ENCODE peak calls at places on chromosomes 1 and 21, in seven cellular contexts. J, B, E, V, L, F and D are unnamed samples.

GRCh38 chr1:106962591-106962990 is 93.9 kb upstream of the PRMT6 start:
- DNase-seq in J (no peak), B (no peak), E (no peak), V (peak), L (no peak), F (no peak), D (no peak)

GRCh38 chr1:237146247-237146646 is 104.3 kb downstream of the RYR2 start:
- DNase-seq in J (peak), B (no peak), E (no peak), V (no peak), L (no peak), F (no peak), D (peak)

GRCh38 chr1:79660127-79660526 is 653.6 kb upstream of the ADGRL4 start:
- DNase-seq in J (no peak), B (no peak), E (no peak), V (no peak), L (no peak), F (no peak), D (no peak)

GRCh38 chr1:67135354-67135753 is 584 bp upstream of the C1orf141 start:
- DNase-seq in J (no peak), B (no peak), E (peak), V (peak), L (no peak), F (no peak), D (peak)

GRCh38 chr1:14017531-14017961 is 317.6 kb downstream of the PRDM2 start:
- DNase-seq in J (no peak), B (peak), E (no peak), V (no peak), L (no peak), F (no peak), D (no peak)

GRCh38 chr1:223332997-223333396 is 31.0 kb downstream of the SUSD4 start:
- DNase-seq in J (no peak), B (no peak), E (no peak), V (no peak), L (no peak), F (no peak), D (no peak)

GRCh38 chr1:61053712-61054608 is 28.4 kb upstream of the NFIA start:
- DNase-seq in J (peak), B (peak), E (no peak), V (peak), L (no peak), F (peak), D (no peak)

GRCh38 chr21:14119038-14119437 is 91.7 kb downstream of the LIPI start:
- DNase-seq in J (no peak), B (no peak), E (no peak), V (peak), L (no peak), F (no peak), D (no peak)

GRCh38 chr1:29643281-29643680 is 407.0 kb downstream of the PTPRU start:
- DNase-seq in J (no peak), B (no peak), E (no peak), V (no peak), L (peak), F (no peak), D (no peak)

GRCh38 chr1:216765346-216766300 is 42.4 kb upstream of the ESRRG start:
- DNase-seq in J (no peak), B (no peak), E (no peak), V (no peak), L (no peak), F (no peak), D (no peak)

GRCh38 chr1:19033516-19033840 is 77.0 kb upstream of the IFFO2 start:
- DNase-seq in J (no peak), B (no peak), E (no peak), V (no peak), L (no peak), F (peak), D (no peak)

GRCh38 chr1:69921501-69921900 is 283.9 kb downstream of the LRRC40 start:
- DNase-seq in J (no peak), B (no peak), E (no peak), V (no peak), L (no peak), F (no peak), D (no peak)

GRCh38 chr1:8031176-8031785 is 5.2 kb upstream of the ERRFI1 start:
- DNase-seq in J (no peak), B (no peak), E (no peak), V (peak), L (no peak), F (no peak), D (peak)

GRCh38 chr1:192766009-192766625 is 42.7 kb upstream of the RGS2 start:
- DNase-seq in J (no peak), B (no peak), E (peak), V (no peak), L (no peak), F (no peak), D (peak)

GRCh38 chr1:45535988-45536766 is 14.4 kb upstream of the AKR1A1 start:
- DNase-seq in J (no peak), B (no peak), E (no peak), V (no peak), L (no peak), F (no peak), D (no peak)

GRCh38 chr1:68175621-68176398 is 56.5 kb downstream of the WLS start:
- DNase-seq in J (no peak), B (peak), E (no peak), V (no peak), L (no peak), F (no peak), D (no peak)

GRCh38 chr1:90768098-90768497 is 51.0 kb upstream of the BARHL2 start:
- DNase-seq in J (no peak), B (no peak), E (no peak), V (no peak), L (no peak), F (no peak), D (no peak)

GRCh38 chr1:9267827-9268581 is 24.7 kb upstream of the SPSB1 start:
- DNase-seq in J (no peak), B (no peak), E (no peak), V (no peak), L (no peak), F (no peak), D (no peak)

GRCh38 chr21:16422702-16423101 is 692.9 kb downstream of the USP25 start:
- DNase-seq in J (no peak), B (no peak), E (no peak), V (no peak), L (no peak), F (no peak), D (no peak)

GRCh38 chr1:182752077-182752826 is 37.3 kb upstream of the NPL start:
- DNase-seq in J (peak), B (no peak), E (no peak), V (no peak), L (no peak), F (no peak), D (no peak)

GRCh38 chr1:162498442-162498785 is 796 bp downstream of the UHMK1 start:
- DNase-seq in J (no peak), B (no peak), E (no peak), V (peak), L (no peak), F (no peak), D (peak)

GRCh38 chr1:39995973-39996393 is 41.0 kb downstream of the MFSD2A start:
- DNase-seq in J (no peak), B (no peak), E (no peak), V (no peak), L (peak), F (no peak), D (no peak)

GRCh38 chr1:182248721-182249120 is 142.9 kb downstream of the GLUL start:
- DNase-seq in J (no peak), B (no peak), E (no peak), V (no peak), L (no peak), F (no peak), D (no peak)

GRCh38 chr1:226351709-226352108 is 42.7 kb upstream of the LIN9 start:
- DNase-seq in J (no peak), B (no peak), E (no peak), V (peak), L (no peak), F (no peak), D (no peak)

GRCh38 chr1:43311521-43311920 is 10.7 kb downstream of the TIE1 start:
- DNase-seq in J (no peak), B (no peak), E (no peak), V (no peak), L (no peak), F (peak), D (no peak)

GRCh38 chr1:43306688-43307457 is 6.1 kb downstream of the TIE1 start:
- DNase-seq in J (no peak), B (no peak), E (no peak), V (no peak), L (no peak), F (peak), D (no peak)

GRCh38 chr1:43309626-43310025 is 8.8 kb downstream of the TIE1 start:
- DNase-seq in J (no peak), B (no peak), E (no peak), V (no peak), L (no peak), F (peak), D (no peak)

GRCh38 chr1:43307458-43308158 is 6.8 kb downstream of the TIE1 start:
- DNase-seq in J (no peak), B (no peak), E (no peak), V (no peak), L (no peak), F (peak), D (no peak)

DNA sequence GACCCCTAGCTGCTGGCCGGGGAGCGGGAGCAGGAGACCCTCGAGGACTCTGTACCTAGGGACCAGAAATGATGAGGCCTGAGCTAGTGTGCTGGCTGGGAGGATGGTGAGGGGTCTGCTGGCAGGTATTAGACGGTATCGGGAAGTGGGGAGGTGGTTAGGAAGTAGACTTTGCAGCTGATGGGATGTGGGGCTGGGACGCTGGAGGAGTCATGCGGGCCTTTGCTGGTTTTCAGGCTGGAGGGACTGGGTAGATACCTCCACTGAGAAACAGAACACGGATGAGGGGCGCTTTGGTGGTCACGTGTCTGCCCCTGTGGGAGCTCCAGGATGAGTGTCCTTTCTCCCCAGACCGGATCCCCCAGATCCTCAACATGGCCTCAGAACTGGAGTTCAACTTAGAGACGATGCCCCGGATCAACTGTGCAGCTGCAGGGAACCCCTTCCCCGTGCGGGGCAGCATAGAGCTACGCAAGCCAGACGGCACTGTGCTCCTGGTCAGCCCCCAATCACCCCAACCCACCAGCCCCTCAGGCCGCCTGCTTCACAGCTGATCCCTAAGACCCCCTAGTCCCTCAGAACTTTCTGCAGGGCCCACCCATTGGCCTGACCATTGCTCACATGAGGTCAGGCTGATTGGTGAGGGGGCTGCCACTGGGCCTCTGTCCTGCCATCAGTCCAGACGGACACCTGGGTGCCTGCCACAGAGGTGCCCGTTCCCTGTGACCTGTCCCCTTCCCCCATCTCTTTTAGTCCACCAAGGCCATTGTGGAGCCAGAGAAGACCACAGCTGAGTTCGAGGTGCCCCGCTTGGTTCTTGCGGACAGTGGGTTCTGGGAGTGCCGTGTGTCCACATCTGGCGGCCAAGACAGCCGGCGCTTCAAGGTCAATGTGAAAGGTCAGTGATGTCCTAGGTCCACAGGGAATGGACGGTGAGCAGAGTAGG is 8.1 kb downstream of the TIE1 start:
- DNase-seq in J (no peak), B (no peak), E (no peak), V (no peak), L (no peak), F (peak), D (no peak)
- TF ChIP-seq CTCF in J (no peak), B (no peak), E (no peak), V (no peak), L (no peak), F (no peak), D (no peak)

GRCh38 chr1:203548917-203549708 is 55.2 kb downstream of the OPTC start:
- DNase-seq in J (no peak), B (no peak), E (no peak), V (no peak), L (no peak), F (no peak), D (no peak)
- H3K4me3 ChIP-seq in J (no peak), B (no peak), E (no peak), V (no peak), L (no peak), F (no peak), D (no peak)

GRCh38 chr1:159208460-159208825 is 3.8 kb downstream of the ACKR1 start:
- DNase-seq in J (no peak), B (no peak), E (no peak), V (no peak), L (no peak), F (no peak), D (no peak)

GRCh38 chr1:159212596-159212995 is 7.9 kb downstream of the ACKR1 start:
- DNase-seq in J (no peak), B (no peak), E (no peak), V (no peak), L (no peak), F (no peak), D (no peak)

GRCh38 chr1:159211331-159212136 is 6.9 kb downstream of the ACKR1 start:
- DNase-seq in J (no peak), B (peak), E (no peak), V (peak), L (peak), F (peak), D (peak)

GRCh38 chr1:159218846-159219636 is 14.4 kb downstream of the ACKR1 start:
- DNase-seq in J (no peak), B (no peak), E (no peak), V (no peak), L (no peak), F (no peak), D (no peak)

DNA sequence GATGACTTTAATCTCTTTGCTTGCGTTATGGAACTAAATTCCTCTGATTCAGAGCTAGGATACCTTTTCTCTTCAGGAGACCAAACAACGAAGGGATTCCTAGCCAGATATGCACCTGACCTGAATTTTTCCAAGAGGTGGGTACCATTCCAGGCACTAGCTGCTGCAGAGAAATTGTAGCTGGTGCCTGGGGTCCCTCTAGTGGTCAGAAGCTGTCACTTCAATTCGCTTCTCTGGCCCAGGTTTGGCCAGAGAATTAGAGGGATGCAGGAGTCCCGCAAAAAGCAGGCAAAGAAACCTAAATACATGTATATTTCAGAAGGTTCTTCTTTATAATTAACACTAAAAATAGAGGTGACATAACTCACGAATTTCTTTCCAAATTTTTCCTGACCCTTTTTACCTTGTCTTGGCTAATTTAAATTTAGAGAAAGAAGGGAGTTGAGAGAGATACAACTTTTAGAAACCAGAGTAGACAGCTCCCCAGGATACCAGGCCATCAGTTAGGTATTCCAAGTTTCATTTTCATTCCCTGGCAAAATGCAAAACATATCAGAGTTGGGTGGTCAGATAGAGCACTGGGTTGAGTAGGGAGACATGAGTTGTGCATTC is 9.6 kb downstream of the ACKR1 start:
- DNase-seq in J (no peak), B (peak), E (peak), V (peak), L (no peak), F (peak), D (peak)
- TF ChIP-seq CTCF in J (peak), B (peak), E (peak), V (peak), L (peak), F (peak), D (peak)

GRCh38 chr21:45994738-45995685 is 13.4 kb downstream of the COL6A1 start:
- DNase-seq in J (peak), B (peak), E (no peak), V (no peak), L (peak), F (no peak), D (no peak)

GRCh38 chr21:45992311-45993209 is 11.0 kb downstream of the COL6A1 start:
- DNase-seq in J (peak), B (peak), E (no peak), V (no peak), L (peak), F (peak), D (no peak)

GRCh38 chr21:45995686-45996179 is 14.2 kb downstream of the COL6A1 start:
- DNase-seq in J (peak), B (peak), E (no peak), V (no peak), L (peak), F (peak), D (no peak)

GRCh38 chr21:45993210-45994085 is 11.9 kb downstream of the COL6A1 start:
- DNase-seq in J (peak), B (peak), E (no peak), V (no peak), L (peak), F (no peak), D (no peak)

GRCh38 chr21:45994086-45994661 is 12.6 kb downstream of the COL6A1 start:
- DNase-seq in J (peak), B (peak), E (no peak), V (no peak), L (peak), F (no peak), D (no peak)
- H3K4me3 ChIP-seq in J (no peak), B (no peak), E (no peak), V (no peak), L (no peak), F (no peak), D (no peak)

GRCh38 chr1:178093150-178093957 is 550 bp upstream of the RASAL2 start:
- DNase-seq in J (peak), B (peak), E (peak), V (peak), L (peak), F (peak), D (peak)

GRCh38 chr1:178094752-178095645 is 1.1 kb downstream of the RASAL2 start:
- DNase-seq in J (no peak), B (no peak), E (peak), V (no peak), L (no peak), F (no peak), D (peak)

GRCh38 chr1:178096421-178096820 is 2.5 kb downstream of the RASAL2 start:
- DNase-seq in J (no peak), B (no peak), E (no peak), V (no peak), L (no peak), F (no peak), D (no peak)

GRCh38 chr1:178091986-178092745 is 1.7 kb upstream of the RASAL2 start:
- DNase-seq in J (no peak), B (no peak), E (no peak), V (no peak), L (no peak), F (no peak), D (peak)

DNA sequence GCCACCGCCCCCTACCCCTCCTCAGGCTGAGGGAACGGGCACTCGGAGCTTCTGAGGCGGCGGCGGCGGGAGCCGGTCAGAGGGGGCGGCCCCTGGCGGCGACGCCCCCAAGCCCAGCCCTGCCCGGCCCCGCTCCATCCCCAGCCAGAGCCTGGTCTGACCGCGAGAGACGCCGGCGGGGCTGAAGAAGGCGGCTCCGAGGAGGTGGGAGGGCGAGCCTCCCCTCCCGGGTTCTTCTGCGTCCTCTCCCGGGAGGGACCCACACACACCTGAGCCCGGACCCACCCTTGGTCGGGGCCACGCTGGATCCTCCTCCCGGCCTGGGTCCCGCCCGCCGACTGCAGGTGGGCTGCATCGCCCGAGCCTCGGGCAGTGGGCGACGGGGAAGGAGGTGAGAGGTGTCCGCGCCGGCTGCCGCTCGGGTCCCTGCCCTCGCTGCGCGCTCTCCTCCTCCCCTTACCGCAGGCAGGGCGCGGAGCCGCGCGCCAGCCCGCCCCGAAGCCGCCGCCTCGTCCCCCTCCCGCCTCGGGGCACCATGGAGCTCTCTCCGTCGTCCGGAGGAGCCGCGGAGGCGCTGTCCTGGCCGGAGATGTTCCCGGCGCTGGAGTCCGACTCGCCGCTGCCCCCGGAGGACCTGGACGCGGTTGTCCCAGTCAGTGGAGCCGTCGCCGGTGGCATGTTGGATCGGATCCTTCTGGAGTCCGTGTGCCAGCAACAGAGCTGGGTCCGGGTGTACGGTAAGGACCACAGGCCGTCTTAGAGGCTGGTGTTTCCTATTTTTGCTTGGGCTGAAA is at the start of gene RASAL2:
- DNase-seq in J (peak), B (peak), E (peak), V (peak), L (peak), F (peak), D (peak)
- TF ChIP-seq CTCF in J (peak), B (no peak), E (peak), V (no peak), L (no peak), F (no peak), D (peak)

GRCh38 chr1:240093120-240093961 is 1.7 kb downstream of the FMN2 start:
- DNase-seq in J (no peak), B (no peak), E (peak), V (no peak), L (no peak), F (peak), D (peak)
- H3K4me3 ChIP-seq in J (peak), B (peak), E (peak), V (no peak), L (no peak), F (peak), D (peak)

GRCh38 chr1:218348628-218349185 is 3.6 kb downstream of the TGFB2 start:
- DNase-seq in J (no peak), B (no peak), E (no peak), V (no peak), L (no peak), F (no peak), D (no peak)

GRCh38 chr1:218346391-218347204 is 1.5 kb downstream of the TGFB2 start:
- DNase-seq in J (no peak), B (no peak), E (no peak), V (peak), L (peak), F (no peak), D (peak)

GRCh38 chr1:218345673-218346390 is 696 bp downstream of the TGFB2 start:
- DNase-seq in J (peak), B (peak), E (peak), V (peak), L (no peak), F (peak), D (peak)

GRCh38 chr1:218347713-218348627 is 2.8 kb downstream of the TGFB2 start:
- DNase-seq in J (no peak), B (no peak), E (peak), V (no peak), L (no peak), F (no peak), D (peak)

GRCh38 chr1:218347316-218347712 is 2.2 kb downstream of the TGFB2 start:
- DNase-seq in J (no peak), B (no peak), E (no peak), V (peak), L (no peak), F (no peak), D (peak)
- TF ChIP-seq CTCF in J (no peak), B (no peak), E (peak), V (no peak), L (no peak), F (no peak), D (peak)